ENCODE peak calls at places on chromosomes 3 and 15, in five cellular contexts. G is progenitor cell of endocrine pancreas; T is NCI-H460; E is activated CD4-positive, alpha-beta T cell treated with anti-CD3 and anti-CD28 coated beads, Interleukin-2, amount 50 U/mL, for 48 hours; Y is NT2/D1. M is an unnamed sample.

GRCh38 chr3:116112686-116113085 is 332.6 kb downstream of the LSAMP start:
- DNase-seq in G (no peak), Y (no peak), T (no peak), E (no peak), M (no peak)

GRCh38 chr3:45337839-45338470 is 50.4 kb upstream of the LARS2 start:
- DNase-seq in T (no peak), E (no peak), Y (no peak), G (no peak), M (no peak)

GRCh38 chr3:178505832-178506231 is 30.4 kb upstream of the KCNMB2 start:
- DNase-seq in Y (no peak), T (no peak), E (no peak), G (no peak), M (no peak)

GRCh38 chr15:77569647-77570186 is 63.0 kb downstream of the LINGO1 start:
- DNase-seq in T (no peak), G (no peak), Y (no peak), E (no peak), M (no peak)

GRCh38 chr15:48631191-48631770 is 14.2 kb downstream of the FBN1 start:
- DNase-seq in G (no peak), T (no peak), E (peak; percentile 18), Y (no peak), M (no peak)

GRCh38 chr3:53009826-53010539 is 35.9 kb downstream of the SFMBT1 start:
- DNase-seq in E (no peak), G (no peak), T (no peak), Y (no peak), M (no peak)

GRCh38 chr3:32448686-32449474 is 53.8 kb downstream of the CMTM6 start:
- DNase-seq in E (no peak), T (no peak), G (no peak), Y (no peak), M (no peak)

GRCh38 chr3:46127503-46127902 is 80.6 kb downstream of the CCR1 start:
- DNase-seq in G (no peak), Y (no peak), T (no peak), E (no peak), M (no peak)

GRCh38 chr3:16471897-16472296 is 41.6 kb downstream of the RFTN1 start:
- DNase-seq in T (no peak), Y (no peak), G (no peak), E (no peak), M (no peak)

GRCh38 chr3:59469948-59470723 is 420.3 kb upstream of the CFAP20DC start:
- DNase-seq in Y (no peak), T (no peak), E (peak; percentile 35), G (no peak), M (no peak)

GRCh38 chr15:100779331-100780207 is 100.1 kb upstream of the ALDH1A3 start:
- DNase-seq in G (peak; percentile 6), E (no peak), T (no peak), Y (no peak), M (no peak)

GRCh38 chr3:127483005-127483641 is 107.4 kb downstream of the TPRA1 start:
- DNase-seq in E (no peak), Y (no peak), G (peak; percentile 3), T (no peak), M (no peak)

GRCh38 chr15:25624504-25625172 is 185.8 kb upstream of the UBE3A start:
- DNase-seq in T (no peak), E (no peak), Y (no peak), G (no peak), M (no peak)

GRCh38 chr15:91021516-91022074 is 799 bp downstream of the VPS33B start:
- DNase-seq in T (peak; percentile 7), E (no peak), G (no peak), Y (no peak), M (no peak)

GRCh38 chr3:129162729-129163579 is 2.1 kb upstream of the ISY1 start:
- DNase-seq in E (no peak), Y (no peak), G (no peak), T (no peak), M (no peak)

GRCh38 chr3:155418426-155418825 is 124.9 kb upstream of the STRIT1 start:
- DNase-seq in Y (no peak), E (no peak), T (no peak), G (no peak), M (no peak)

GRCh38 chr3:112446343-112446742 is 52.9 kb downstream of the BTLA start:
- DNase-seq in Y (no peak), G (no peak), T (no peak), E (no peak), M (no peak)

GRCh38 chr15:61474796-61475195 is 245.7 kb upstream of the RORA start:
- DNase-seq in T (no peak), G (no peak), E (no peak), Y (no peak), M (no peak)